ENCODE peak calls at places on chromosomes 13 and 19, in eight cellular contexts. One of them, this sample, is unnamed.

GRCh38 chr13:75326173-75327131 is 155.5 kb downstream of the TBC1D4 start:
- DNase-seq in prostate gland: no peak
- DNase-seq in lung: no peak
- DNase-seq in upper lobe of left lung: peak
- DNase-seq in kidney: peak
- DNase-seq in endodermal cell: peak
- DNase-seq in GM23338: no peak
- DNase-seq in coronary artery: no peak
- DNase-seq in this sample: no peak

GRCh38 chr13:108755084-108755483 is 125.7 kb downstream of the MYO16 start:
- DNase-seq in prostate gland: no peak
- DNase-seq in lung: no peak
- DNase-seq in kidney: no peak
- DNase-seq in coronary artery: no peak
- DNase-seq in endodermal cell: no peak
- DNase-seq in GM23338: no peak
- DNase-seq in upper lobe of left lung: no peak
- DNase-seq in this sample: no peak

GRCh38 chr13:76708138-76708537 is 178.1 kb downstream of the KCTD12 start:
- DNase-seq in GM23338: no peak
- DNase-seq in endodermal cell: no peak
- DNase-seq in lung: no peak
- DNase-seq in upper lobe of left lung: no peak
- DNase-seq in kidney: no peak
- DNase-seq in coronary artery: no peak
- DNase-seq in prostate gland: no peak
- DNase-seq in this sample: no peak

GRCh38 chr19:6738726-6739389 is 622 bp upstream of the TRIP10 start:
- DNase-seq in endodermal cell: peak
- DNase-seq in upper lobe of left lung: peak
- DNase-seq in coronary artery: no peak
- DNase-seq in lung: peak
- DNase-seq in kidney: peak
- DNase-seq in GM23338: peak
- DNase-seq in prostate gland: peak
- DNase-seq in this sample: no peak

GRCh38 chr13:76029088-76029487 is 393.0 kb downstream of the LMO7 start:
- DNase-seq in kidney: no peak
- DNase-seq in lung: no peak
- DNase-seq in upper lobe of left lung: no peak
- DNase-seq in endodermal cell: no peak
- DNase-seq in GM23338: no peak
- DNase-seq in coronary artery: no peak
- DNase-seq in prostate gland: no peak
- DNase-seq in this sample: no peak

GRCh38 chr19:47158367-47158791 is 27.7 kb downstream of the SAE1 start:
- DNase-seq in GM23338: no peak
- DNase-seq in endodermal cell: no peak
- DNase-seq in lung: no peak
- DNase-seq in coronary artery: no peak
- DNase-seq in upper lobe of left lung: no peak
- DNase-seq in prostate gland: no peak
- DNase-seq in kidney: no peak
- DNase-seq in this sample: no peak

GRCh38 chr13:34764246-34764645 is 177.8 kb upstream of the NBEA start:
- DNase-seq in lung: no peak
- DNase-seq in prostate gland: peak
- DNase-seq in coronary artery: no peak
- DNase-seq in upper lobe of left lung: no peak
- DNase-seq in kidney: no peak
- DNase-seq in GM23338: no peak
- DNase-seq in endodermal cell: no peak
- DNase-seq in this sample: no peak

GRCh38 chr19:4694211-4694987 is 24.3 kb upstream of the MYDGF start:
- DNase-seq in lung: no peak
- DNase-seq in kidney: no peak
- DNase-seq in prostate gland: peak
- DNase-seq in GM23338: no peak
- DNase-seq in upper lobe of left lung: no peak
- DNase-seq in endodermal cell: no peak
- DNase-seq in coronary artery: no peak
- DNase-seq in this sample: peak

GRCh38 chr19:12796146-12797071 is 5.1 kb downstream of the JUNB start:
- DNase-seq in prostate gland: peak
- DNase-seq in lung: peak
- DNase-seq in GM23338: peak
- DNase-seq in endodermal cell: peak
- DNase-seq in coronary artery: peak
- DNase-seq in kidney: peak
- DNase-seq in upper lobe of left lung: no peak
- DNase-seq in this sample: no peak

GRCh38 chr13:99601535-99601934 is 100.3 kb downstream of the TM9SF2 start:
- DNase-seq in coronary artery: no peak
- DNase-seq in upper lobe of left lung: no peak
- DNase-seq in GM23338: no peak
- DNase-seq in lung: no peak
- DNase-seq in endodermal cell: no peak
- DNase-seq in kidney: no peak
- DNase-seq in prostate gland: no peak
- DNase-seq in this sample: no peak

GRCh38 chr13:90721937-90722336 is 625.5 kb upstream of the MIR17HG start:
- DNase-seq in GM23338: no peak
- DNase-seq in coronary artery: no peak
- DNase-seq in kidney: no peak
- DNase-seq in endodermal cell: no peak
- DNase-seq in prostate gland: no peak
- DNase-seq in lung: no peak
- DNase-seq in upper lobe of left lung: no peak
- DNase-seq in this sample: no peak

GRCh38 chr19:49875801-49876421 is 1.2 kb downstream of the AKT1S1 start:
- DNase-seq in GM23338: peak
- DNase-seq in endodermal cell: peak
- DNase-seq in coronary artery: no peak
- DNase-seq in kidney: peak
- DNase-seq in upper lobe of left lung: peak
- DNase-seq in prostate gland: peak
- DNase-seq in lung: peak
- DNase-seq in this sample: no peak

GRCh38 chr13:33978653-33979052 is 160.7 kb downstream of the RFC3 start:
- DNase-seq in prostate gland: no peak
- DNase-seq in endodermal cell: no peak
- DNase-seq in coronary artery: no peak
- DNase-seq in kidney: no peak
- DNase-seq in lung: no peak
- DNase-seq in upper lobe of left lung: no peak
- DNase-seq in GM23338: no peak
- DNase-seq in this sample: no peak

GRCh38 chr19:52981329-52981728 is 18.6 kb upstream of the ZNF816 start:
- DNase-seq in endodermal cell: peak
- DNase-seq in upper lobe of left lung: no peak
- DNase-seq in GM23338: peak
- DNase-seq in lung: no peak
- DNase-seq in coronary artery: no peak
- DNase-seq in kidney: no peak
- DNase-seq in prostate gland: no peak
- DNase-seq in this sample: no peak

GRCh38 chr13:99123101-99124045 is 77.3 kb upstream of the UBAC2 start:
- DNase-seq in upper lobe of left lung: no peak
- DNase-seq in coronary artery: peak
- DNase-seq in kidney: no peak
- DNase-seq in endodermal cell: no peak
- DNase-seq in GM23338: no peak
- DNase-seq in lung: no peak
- DNase-seq in prostate gland: no peak
- DNase-seq in this sample: no peak

GRCh38 chr13:33045829-33046592 is 29.8 kb downstream of the KL start:
- DNase-seq in kidney: no peak
- DNase-seq in prostate gland: no peak
- DNase-seq in GM23338: no peak
- DNase-seq in lung: no peak
- DNase-seq in upper lobe of left lung: no peak
- DNase-seq in coronary artery: no peak
- DNase-seq in endodermal cell: no peak
- DNase-seq in this sample: no peak

GRCh38 chr13:24842533-24843278 is 78.7 kb downstream of the RNF17 start:
- DNase-seq in coronary artery: no peak
- DNase-seq in lung: no peak
- DNase-seq in kidney: no peak
- DNase-seq in GM23338: no peak
- DNase-seq in prostate gland: no peak
- DNase-seq in endodermal cell: no peak
- DNase-seq in upper lobe of left lung: no peak
- DNase-seq in this sample: no peak

GRCh38 chr19:29841209-29841558 is 29.4 kb downstream of the CCNE1 start:
- DNase-seq in GM23338: no peak
- DNase-seq in endodermal cell: no peak
- DNase-seq in lung: no peak
- DNase-seq in upper lobe of left lung: no peak
- DNase-seq in prostate gland: no peak
- DNase-seq in kidney: no peak
- DNase-seq in coronary artery: no peak
- DNase-seq in this sample: no peak

GRCh38 chr19:14381689-14382474 is 638 bp downstream of the ADGRE5 start:
- DNase-seq in kidney: no peak
- DNase-seq in GM23338: no peak
- DNase-seq in coronary artery: no peak
- DNase-seq in prostate gland: no peak
- DNase-seq in endodermal cell: no peak
- DNase-seq in lung: peak
- DNase-seq in upper lobe of left lung: no peak
- DNase-seq in this sample: no peak

GRCh38 chr19:47447470-47448359 is 24.0 kb downstream of the SLC8A2 start:
- DNase-seq in endodermal cell: peak
- DNase-seq in prostate gland: no peak
- DNase-seq in GM23338: peak
- DNase-seq in kidney: peak
- DNase-seq in lung: peak
- DNase-seq in coronary artery: no peak
- DNase-seq in upper lobe of left lung: peak
- DNase-seq in this sample: peak

GRCh38 chr13:51619614-51620013 is 35.4 kb downstream of the WDFY2 start:
- DNase-seq in GM23338: no peak
- DNase-seq in endodermal cell: no peak
- DNase-seq in upper lobe of left lung: no peak
- DNase-seq in prostate gland: no peak
- DNase-seq in kidney: no peak
- DNase-seq in lung: no peak
- DNase-seq in coronary artery: no peak
- DNase-seq in this sample: no peak

DNA sequence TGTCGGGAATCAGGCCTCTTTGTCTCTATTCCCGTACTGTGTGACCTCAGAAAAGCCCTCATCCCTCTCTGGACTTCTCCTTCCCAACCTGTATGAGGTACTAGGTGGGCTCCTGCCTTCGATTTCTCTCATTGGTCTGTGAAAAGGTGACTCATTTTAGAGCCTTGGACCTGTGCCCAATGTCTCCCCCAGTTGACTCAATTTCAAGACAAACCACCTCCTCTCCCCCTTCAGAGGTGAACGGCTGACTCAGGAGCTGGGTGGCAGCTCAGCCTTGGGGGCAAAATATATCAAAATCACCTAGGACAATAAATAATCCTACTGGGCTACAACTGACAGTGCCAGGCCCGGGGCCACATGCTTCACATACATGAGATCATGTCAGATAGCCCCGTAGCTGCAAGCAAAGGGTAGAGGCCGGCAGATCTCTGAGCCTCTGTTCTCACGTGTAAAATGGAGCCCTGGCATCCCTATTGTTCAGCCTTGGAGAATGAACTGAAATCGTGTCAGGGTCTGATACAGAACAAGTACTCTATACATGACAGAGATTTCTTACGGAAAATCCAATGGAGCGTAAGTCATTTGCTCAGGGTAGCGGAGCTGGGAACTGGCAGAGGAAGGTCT is 543 bp downstream of the COQ8B start:
- DNase-seq in endodermal cell: peak
- DNase-seq in kidney: no peak
- DNase-seq in coronary artery: no peak
- DNase-seq in upper lobe of left lung: no peak
- DNase-seq in lung: no peak
- DNase-seq in GM23338: no peak
- DNase-seq in prostate gland: peak
- DNase-seq in this sample: peak
- TF ChIP-seq CTCF in endodermal cell: no peak
- TF ChIP-seq CTCF in kidney: no peak
- TF ChIP-seq CTCF in coronary artery: no peak
- TF ChIP-seq CTCF in upper lobe of left lung: no peak
- TF ChIP-seq CTCF in lung: no peak
- TF ChIP-seq CTCF in GM23338: no peak
- TF ChIP-seq CTCF in prostate gland: no peak
- TF ChIP-seq CTCF in this sample: no peak

GRCh38 chr13:94712287-94712811 is at the start of gene SOX21:
- DNase-seq in GM23338: peak
- DNase-seq in upper lobe of left lung: no peak
- DNase-seq in kidney: peak
- DNase-seq in endodermal cell: peak
- DNase-seq in lung: no peak
- DNase-seq in coronary artery: no peak
- DNase-seq in prostate gland: peak
- DNase-seq in this sample: peak
- H3K27ac ChIP-seq in GM23338: no peak
- H3K27ac ChIP-seq in upper lobe of left lung: no peak
- H3K27ac ChIP-seq in kidney: no peak
- H3K27ac ChIP-seq in endodermal cell: peak
- H3K27ac ChIP-seq in lung: no peak
- H3K27ac ChIP-seq in coronary artery: no peak
- H3K27ac ChIP-seq in prostate gland: peak
- H3K27ac ChIP-seq in this sample: no peak

DNA sequence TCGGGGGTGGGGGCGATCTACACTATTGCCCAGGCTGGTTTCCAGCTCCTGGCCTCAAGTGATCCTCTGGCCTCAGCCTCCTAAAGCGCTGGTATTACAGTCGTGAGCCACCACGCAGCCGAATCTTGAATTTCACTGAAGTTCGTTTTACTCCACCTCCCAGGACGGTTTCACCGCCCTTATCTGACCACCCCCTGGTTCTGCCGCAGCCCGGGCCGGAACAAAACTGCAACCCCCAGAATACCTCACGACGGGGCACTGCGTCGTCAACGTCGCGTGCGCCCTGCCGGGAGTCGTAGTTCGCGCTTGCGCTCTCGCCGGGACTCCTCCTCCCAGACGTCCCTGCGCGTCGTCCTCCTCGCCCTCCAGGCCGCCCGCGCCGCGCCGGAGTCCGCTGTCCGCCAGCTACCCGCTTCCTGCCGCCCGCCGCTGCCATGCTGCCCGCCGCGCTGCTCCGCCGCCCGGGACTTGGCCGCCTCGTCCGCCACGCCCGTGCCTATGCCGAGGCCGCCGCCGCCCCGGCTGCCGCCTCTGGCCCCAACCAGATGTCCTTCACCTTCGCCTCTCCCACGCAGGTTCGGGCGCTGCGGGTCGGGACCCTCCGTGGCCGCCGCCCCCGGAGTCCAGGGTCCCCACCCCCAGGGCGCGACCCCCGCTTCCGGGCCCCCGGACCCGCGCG is at the start of gene ATP5F1D:
- DNase-seq in upper lobe of left lung: peak
- DNase-seq in GM23338: peak
- DNase-seq in endodermal cell: peak
- DNase-seq in coronary artery: peak
- DNase-seq in kidney: peak
- DNase-seq in prostate gland: peak
- DNase-seq in lung: peak
- DNase-seq in this sample: peak
- TF ChIP-seq CTCF in upper lobe of left lung: peak
- TF ChIP-seq CTCF in GM23338: no peak
- TF ChIP-seq CTCF in endodermal cell: no peak
- TF ChIP-seq CTCF in coronary artery: no peak
- TF ChIP-seq CTCF in kidney: no peak
- TF ChIP-seq CTCF in prostate gland: peak
- TF ChIP-seq CTCF in lung: no peak
- TF ChIP-seq CTCF in this sample: no peak

GRCh38 chr19:57820599-57820998 is 5.9 kb upstream of the ZNF552 start:
- DNase-seq in lung: no peak
- DNase-seq in GM23338: no peak
- DNase-seq in prostate gland: no peak
- DNase-seq in upper lobe of left lung: no peak
- DNase-seq in endodermal cell: no peak
- DNase-seq in kidney: no peak
- DNase-seq in coronary artery: no peak
- DNase-seq in this sample: no peak
- H3K27ac ChIP-seq in lung: no peak
- H3K27ac ChIP-seq in GM23338: peak
- H3K27ac ChIP-seq in prostate gland: peak
- H3K27ac ChIP-seq in upper lobe of left lung: no peak
- H3K27ac ChIP-seq in endodermal cell: no peak
- H3K27ac ChIP-seq in kidney: no peak
- H3K27ac ChIP-seq in coronary artery: no peak
- H3K27ac ChIP-seq in this sample: peak

This sample was measured in RWPE2.